ENCODE peak calls at places on chromosome 11, in eight cellular contexts. T is HS-27A; M is iris pigment epithelial cell; U is activated CD8-positive, alpha-beta memory T cell treated with anti-CD3 and anti-CD28 coated beads, Interleukin-2, amount 50 U/mL, for 4 hours; F is fibroblast of the aortic adventitia; C is A673; A is epithelial cell of esophagus; D is lung microvascular endothelial cell. V is an unnamed sample.

GRCh38 chr11:4551346-4551979 is 6.5 kb downstream of the OR52M1 start:
- DNase-seq in T (no peak), M (peak), U (no peak), F (peak), C (peak), A (peak), D (peak), V (no peak)

GRCh38 chr11:441043-441417 is 781 bp downstream of the ANO9 start:
- DNase-seq in T (no peak), M (no peak), U (no peak), F (no peak), C (no peak), A (no peak), D (no peak), V (no peak)

GRCh38 chr11:43574949-43575915 is 105.3 kb upstream of the HSD17B12 start:
- DNase-seq in T (no peak), M (peak), U (no peak), F (peak), C (peak), A (peak), D (peak), V (peak)

GRCh38 chr11:112532506-112532905 is 271.8 kb upstream of the PLET1 start:
- DNase-seq in T (no peak), M (no peak), U (no peak), F (no peak), C (no peak), A (no peak), D (no peak), V (no peak)

GRCh38 chr11:122229611-122230386 is 113.8 kb upstream of the BLID start:
- DNase-seq in T (no peak), M (no peak), U (no peak), F (no peak), C (peak), A (no peak), D (peak), V (no peak)

GRCh38 chr11:27783701-27784355 is 83.6 kb upstream of the BDNF start:
- DNase-seq in T (no peak), M (peak), U (no peak), F (peak), C (peak), A (no peak), D (no peak), V (no peak)

GRCh38 chr11:16511109-16511806 is 154.9 kb upstream of the SOX6 start:
- DNase-seq in T (peak), M (peak), U (no peak), F (no peak), C (peak), A (peak), D (no peak), V (no peak)

GRCh38 chr11:134372536-134372935 is 39.5 kb downstream of the B3GAT1 start:
- DNase-seq in T (no peak), M (no peak), U (no peak), F (no peak), C (no peak), A (no peak), D (no peak), V (no peak)

GRCh38 chr11:63212742-63213141 is 30.7 kb downstream of the SLC22A25 start:
- DNase-seq in T (no peak), M (peak), U (no peak), F (peak), C (peak), A (peak), D (peak), V (peak)

GRCh38 chr11:69883292-69884255 is 64.4 kb upstream of the FGF3 start:
- DNase-seq in T (no peak), M (no peak), U (no peak), F (no peak), C (no peak), A (no peak), D (no peak), V (no peak)

GRCh38 chr11:58905141-58905715 is 34.1 kb upstream of the GLYATL1 start:
- DNase-seq in T (peak), M (peak), U (no peak), F (peak), C (peak), A (peak), D (no peak), V (peak)

GRCh38 chr11:64848779-64849599 is 4.5 kb upstream of the CDC42BPG start:
- DNase-seq in T (no peak), M (no peak), U (peak), F (no peak), C (no peak), A (no peak), D (no peak), V (no peak)

GRCh38 chr11:37643968-37644367 is 1045.9 kb upstream of the RAG2 start:
- DNase-seq in T (no peak), M (no peak), U (no peak), F (no peak), C (no peak), A (no peak), D (no peak), V (no peak)

GRCh38 chr11:67195971-67196418 is 70.3 kb upstream of the GRK2 start:
- DNase-seq in T (no peak), M (peak), U (no peak), F (peak), C (peak), A (no peak), D (no peak), V (no peak)

GRCh38 chr11:47354913-47355282 is 2.4 kb upstream of the MYBPC3 start:
- DNase-seq in T (no peak), M (no peak), U (no peak), F (no peak), C (peak), A (no peak), D (no peak), V (no peak)

GRCh38 chr11:85791326-85791990 is 19.5 kb downstream of the SYTL2 start:
- DNase-seq in T (no peak), M (no peak), U (no peak), F (no peak), C (no peak), A (no peak), D (no peak), V (no peak)

GRCh38 chr11:23232652-23233051 is 372.4 kb upstream of the CCDC179 start:
- DNase-seq in T (no peak), M (no peak), U (no peak), F (no peak), C (no peak), A (no peak), D (no peak), V (no peak)

GRCh38 chr11:73875380-73875779 is 1.3 kb downstream of the COA4 start:
- DNase-seq in T (no peak), M (no peak), U (no peak), F (no peak), C (no peak), A (no peak), D (no peak), V (no peak)

V was measured in neural crest cell.